ENCODE peak calls at places on chromosomes 16 and 17, in nine cellular contexts. One of them, this sample, is unnamed.

GRCh38 chr17:73138541-73139138 is 26.2 kb upstream of the SSTR2 start:
- DNase-seq in PC-3: no peak
- DNase-seq in mucosa of descending colon: no peak
- DNase-seq in C1 segment of cervical spinal cord: no peak
- DNase-seq in heart left ventricle: no peak
- DNase-seq in epithelial cell of proximal tubule: no peak
- DNase-seq in psoas muscle: no peak
- DNase-seq in ovary: no peak
- DNase-seq in EL: no peak
- DNase-seq in this sample: no peak

GRCh38 chr16:89352091-89352681 is 134.7 kb downstream of the ZNF778 start:
- DNase-seq in PC-3: no peak
- DNase-seq in mucosa of descending colon: no peak
- DNase-seq in C1 segment of cervical spinal cord: no peak
- DNase-seq in heart left ventricle: no peak
- DNase-seq in epithelial cell of proximal tubule: no peak
- DNase-seq in psoas muscle: no peak
- DNase-seq in ovary: peak
- DNase-seq in EL: no peak
- DNase-seq in this sample: no peak

GRCh38 chr17:17305282-17305801 is 2.2 kb downstream of the NT5M start:
- DNase-seq in PC-3: no peak
- DNase-seq in mucosa of descending colon: peak
- DNase-seq in C1 segment of cervical spinal cord: no peak
- DNase-seq in heart left ventricle: no peak
- DNase-seq in epithelial cell of proximal tubule: no peak
- DNase-seq in psoas muscle: no peak
- DNase-seq in ovary: no peak
- DNase-seq in EL: no peak
- DNase-seq in this sample: peak

GRCh38 chr16:67105251-67105650 is 4.5 kb upstream of the PHAF1 start:
- DNase-seq in PC-3: no peak
- DNase-seq in mucosa of descending colon: no peak
- DNase-seq in C1 segment of cervical spinal cord: no peak
- DNase-seq in heart left ventricle: no peak
- DNase-seq in epithelial cell of proximal tubule: no peak
- DNase-seq in psoas muscle: no peak
- DNase-seq in ovary: no peak
- DNase-seq in EL: no peak
- DNase-seq in this sample: no peak

GRCh38 chr17:59435238-59435637 is 103.8 kb downstream of the YPEL2 start:
- DNase-seq in PC-3: peak
- DNase-seq in mucosa of descending colon: no peak
- DNase-seq in C1 segment of cervical spinal cord: no peak
- DNase-seq in heart left ventricle: no peak
- DNase-seq in epithelial cell of proximal tubule: peak
- DNase-seq in psoas muscle: no peak
- DNase-seq in ovary: no peak
- DNase-seq in EL: peak
- DNase-seq in this sample: no peak

GRCh38 chr17:74437702-74438101 is 5.8 kb downstream of the GPRC5C start:
- DNase-seq in PC-3: no peak
- DNase-seq in mucosa of descending colon: no peak
- DNase-seq in C1 segment of cervical spinal cord: no peak
- DNase-seq in heart left ventricle: no peak
- DNase-seq in epithelial cell of proximal tubule: no peak
- DNase-seq in psoas muscle: no peak
- DNase-seq in ovary: no peak
- DNase-seq in EL: no peak
- DNase-seq in this sample: peak

GRCh38 chr16:27762441-27762840 is 212.5 kb downstream of the KATNIP start:
- DNase-seq in PC-3: peak
- DNase-seq in mucosa of descending colon: no peak
- DNase-seq in C1 segment of cervical spinal cord: no peak
- DNase-seq in heart left ventricle: no peak
- DNase-seq in epithelial cell of proximal tubule: no peak
- DNase-seq in psoas muscle: no peak
- DNase-seq in ovary: no peak
- DNase-seq in EL: peak
- DNase-seq in this sample: no peak

GRCh38 chr16:1474796-1475551 is at the start of gene CLCN7:
- DNase-seq in PC-3: peak
- DNase-seq in mucosa of descending colon: peak
- DNase-seq in C1 segment of cervical spinal cord: peak
- DNase-seq in heart left ventricle: peak
- DNase-seq in epithelial cell of proximal tubule: no peak
- DNase-seq in psoas muscle: peak
- DNase-seq in ovary: peak
- DNase-seq in EL: peak
- DNase-seq in this sample: peak

GRCh38 chr16:71711789-71712188 is 12.7 kb downstream of the PHLPP2 start:
- DNase-seq in PC-3: no peak
- DNase-seq in mucosa of descending colon: no peak
- DNase-seq in C1 segment of cervical spinal cord: no peak
- DNase-seq in heart left ventricle: no peak
- DNase-seq in epithelial cell of proximal tubule: no peak
- DNase-seq in psoas muscle: no peak
- DNase-seq in ovary: no peak
- DNase-seq in EL: no peak
- DNase-seq in this sample: peak

GRCh38 chr17:35373532-35373983 is at the start of gene SLFN11:
- DNase-seq in PC-3: peak
- DNase-seq in mucosa of descending colon: peak
- DNase-seq in C1 segment of cervical spinal cord: no peak
- DNase-seq in heart left ventricle: peak
- DNase-seq in epithelial cell of proximal tubule: no peak
- DNase-seq in psoas muscle: peak
- DNase-seq in ovary: peak
- DNase-seq in EL: peak
- DNase-seq in this sample: peak

GRCh38 chr17:40960144-40960543 is 6.6 kb downstream of the KRT39 start:
- DNase-seq in PC-3: no peak
- DNase-seq in mucosa of descending colon: no peak
- DNase-seq in C1 segment of cervical spinal cord: no peak
- DNase-seq in heart left ventricle: no peak
- DNase-seq in epithelial cell of proximal tubule: no peak
- DNase-seq in psoas muscle: no peak
- DNase-seq in ovary: no peak
- DNase-seq in EL: no peak
- DNase-seq in this sample: no peak

GRCh38 chr17:73198930-73199260 is 6.0 kb downstream of the COG1 start:
- DNase-seq in PC-3: no peak
- DNase-seq in mucosa of descending colon: no peak
- DNase-seq in C1 segment of cervical spinal cord: no peak
- DNase-seq in heart left ventricle: no peak
- DNase-seq in epithelial cell of proximal tubule: no peak
- DNase-seq in psoas muscle: no peak
- DNase-seq in ovary: no peak
- DNase-seq in EL: no peak
- DNase-seq in this sample: no peak

GRCh38 chr17:8458128-8458527 is 22.4 kb downstream of the NDEL1 start:
- DNase-seq in PC-3: no peak
- DNase-seq in mucosa of descending colon: no peak
- DNase-seq in C1 segment of cervical spinal cord: no peak
- DNase-seq in heart left ventricle: no peak
- DNase-seq in epithelial cell of proximal tubule: no peak
- DNase-seq in psoas muscle: no peak
- DNase-seq in ovary: no peak
- DNase-seq in EL: no peak
- DNase-seq in this sample: no peak

GRCh38 chr17:75652934-75653549 is 13.9 kb downstream of the RECQL5 start:
- DNase-seq in PC-3: peak
- DNase-seq in mucosa of descending colon: no peak
- DNase-seq in C1 segment of cervical spinal cord: no peak
- DNase-seq in heart left ventricle: no peak
- DNase-seq in epithelial cell of proximal tubule: no peak
- DNase-seq in psoas muscle: no peak
- DNase-seq in ovary: peak
- DNase-seq in EL: peak
- DNase-seq in this sample: peak

GRCh38 chr17:83010323-83011200 is 68.8 kb upstream of the METRNL start:
- DNase-seq in PC-3: no peak
- DNase-seq in mucosa of descending colon: no peak
- DNase-seq in C1 segment of cervical spinal cord: no peak
- DNase-seq in heart left ventricle: no peak
- DNase-seq in epithelial cell of proximal tubule: no peak
- DNase-seq in psoas muscle: no peak
- DNase-seq in ovary: no peak
- DNase-seq in EL: no peak
- DNase-seq in this sample: no peak

GRCh38 chr17:16377804-16378400 is 3.0 kb upstream of the UBB start:
- DNase-seq in PC-3: peak
- DNase-seq in mucosa of descending colon: peak
- DNase-seq in C1 segment of cervical spinal cord: no peak
- DNase-seq in heart left ventricle: no peak
- DNase-seq in epithelial cell of proximal tubule: no peak
- DNase-seq in psoas muscle: no peak
- DNase-seq in ovary: no peak
- DNase-seq in EL: no peak
- DNase-seq in this sample: no peak

GRCh38 chr16:2078691-2079090 is 30.9 kb downstream of the TSC2 start:
- DNase-seq in PC-3: no peak
- DNase-seq in mucosa of descending colon: no peak
- DNase-seq in C1 segment of cervical spinal cord: no peak
- DNase-seq in heart left ventricle: no peak
- DNase-seq in epithelial cell of proximal tubule: no peak
- DNase-seq in psoas muscle: no peak
- DNase-seq in ovary: no peak
- DNase-seq in EL: no peak
- DNase-seq in this sample: no peak

GRCh38 chr16:84484579-84485254 is 19.7 kb downstream of the MEAK7 start:
- DNase-seq in PC-3: peak
- DNase-seq in mucosa of descending colon: peak
- DNase-seq in C1 segment of cervical spinal cord: peak
- DNase-seq in heart left ventricle: peak
- DNase-seq in epithelial cell of proximal tubule: no peak
- DNase-seq in psoas muscle: peak
- DNase-seq in ovary: peak
- DNase-seq in EL: peak
- DNase-seq in this sample: peak

GRCh38 chr17:80760501-80760900 is 215.9 kb downstream of the RPTOR start:
- DNase-seq in PC-3: peak
- DNase-seq in mucosa of descending colon: peak
- DNase-seq in C1 segment of cervical spinal cord: no peak
- DNase-seq in heart left ventricle: no peak
- DNase-seq in epithelial cell of proximal tubule: no peak
- DNase-seq in psoas muscle: no peak
- DNase-seq in ovary: no peak
- DNase-seq in EL: no peak
- DNase-seq in this sample: peak

GRCh38 chr17:8020251-8020650 is 17.8 kb downstream of the GUCY2D start:
- DNase-seq in PC-3: no peak
- DNase-seq in mucosa of descending colon: no peak
- DNase-seq in C1 segment of cervical spinal cord: no peak
- DNase-seq in heart left ventricle: no peak
- DNase-seq in epithelial cell of proximal tubule: no peak
- DNase-seq in psoas muscle: no peak
- DNase-seq in ovary: no peak
- DNase-seq in EL: no peak
- DNase-seq in this sample: no peak

GRCh38 chr16:65015577-65015976 is 106.3 kb downstream of the CDH11 start:
- DNase-seq in PC-3: no peak
- DNase-seq in mucosa of descending colon: no peak
- DNase-seq in C1 segment of cervical spinal cord: no peak
- DNase-seq in heart left ventricle: no peak
- DNase-seq in epithelial cell of proximal tubule: no peak
- DNase-seq in psoas muscle: no peak
- DNase-seq in ovary: no peak
- DNase-seq in EL: no peak
- DNase-seq in this sample: no peak

GRCh38 chr17:75345514-75346167 is 56.4 kb upstream of the SLC25A19 start:
- DNase-seq in PC-3: no peak
- DNase-seq in mucosa of descending colon: no peak
- DNase-seq in C1 segment of cervical spinal cord: no peak
- DNase-seq in heart left ventricle: no peak
- DNase-seq in epithelial cell of proximal tubule: no peak
- DNase-seq in psoas muscle: no peak
- DNase-seq in ovary: no peak
- DNase-seq in EL: no peak
- DNase-seq in this sample: peak

GRCh38 chr17:51353296-51353695 is 93.0 kb downstream of the UTP18 start:
- DNase-seq in PC-3: no peak
- DNase-seq in mucosa of descending colon: no peak
- DNase-seq in C1 segment of cervical spinal cord: no peak
- DNase-seq in heart left ventricle: no peak
- DNase-seq in epithelial cell of proximal tubule: no peak
- DNase-seq in psoas muscle: no peak
- DNase-seq in ovary: no peak
- DNase-seq in EL: no peak
- DNase-seq in this sample: no peak

GRCh38 chr17:44610331-44610730 is 45.9 kb upstream of the MEIOC start:
- DNase-seq in PC-3: no peak
- DNase-seq in mucosa of descending colon: no peak
- DNase-seq in C1 segment of cervical spinal cord: no peak
- DNase-seq in heart left ventricle: no peak
- DNase-seq in epithelial cell of proximal tubule: no peak
- DNase-seq in psoas muscle: no peak
- DNase-seq in ovary: no peak
- DNase-seq in EL: no peak
- DNase-seq in this sample: no peak

GRCh38 chr17:27552467-27552779 is 78.6 kb upstream of the LGALS9 start:
- DNase-seq in PC-3: peak
- DNase-seq in mucosa of descending colon: no peak
- DNase-seq in C1 segment of cervical spinal cord: no peak
- DNase-seq in heart left ventricle: no peak
- DNase-seq in epithelial cell of proximal tubule: peak
- DNase-seq in psoas muscle: no peak
- DNase-seq in ovary: no peak
- DNase-seq in EL: peak
- DNase-seq in this sample: no peak

GRCh38 chr16:12535535-12536411 is 267.9 kb downstream of the CPPED1 start:
- DNase-seq in PC-3: no peak
- DNase-seq in mucosa of descending colon: no peak
- DNase-seq in C1 segment of cervical spinal cord: no peak
- DNase-seq in heart left ventricle: no peak
- DNase-seq in epithelial cell of proximal tubule: no peak
- DNase-seq in psoas muscle: no peak
- DNase-seq in ovary: no peak
- DNase-seq in EL: no peak
- DNase-seq in this sample: no peak

This sample was measured in NAMALWA.